ENCODE peak calls at places on chromosomes 6 and 20, in five cellular contexts. C, V, K, Q and Y are unnamed samples.
A peak's percentile ranks its signal among the peaks of the same experiment; 100 is the strongest.

GRCh38 chr20:45410887-45411286 is 2.8 kb downstream of the DBNDD2 start:
- DNase-seq in C (no peak), Q (no peak), K (no peak), V (no peak), Y (no peak)

GRCh38 chr6:13548500-13549210 is 25.7 kb upstream of the SIRT5 start:
- DNase-seq in K (no peak), V (no peak), C (no peak), Q (no peak), Y (no peak)

GRCh38 chr20:64111841-64112641 is 4.7 kb upstream of the NPBWR2 start:
- DNase-seq in C (peak; percentile 71), V (no peak), Q (no peak), K (no peak), Y (no peak)

GRCh38 chr6:33456156-33456555 is 1.8 kb downstream of the ZBTB9 start:
- DNase-seq in V (no peak), K (no peak), C (no peak), Q (no peak), Y (no peak)

GRCh38 chr6:109351231-109352132 is 30.8 kb downstream of the CD164 start:
- DNase-seq in K (no peak), C (no peak), Q (no peak), V (no peak), Y (no peak)

GRCh38 chr6:17714177-17714576 is 7.5 kb upstream of the NUP153 start:
- DNase-seq in C (no peak), K (no peak), Q (no peak), V (no peak), Y (no peak)

GRCh38 chr20:44092551-44093248 is 94.3 kb downstream of the JPH2 start:
- DNase-seq in K (no peak), Q (peak; percentile 34), V (peak; percentile 46), C (no peak), Y (peak; percentile 43)

GRCh38 chr6:148359228-148359627 is 16.6 kb downstream of the SASH1 start:
- DNase-seq in V (no peak), Q (no peak), K (no peak), C (no peak), Y (no peak)

GRCh38 chr6:70310063-70310694 is 7.3 kb upstream of the COL9A1 start:
- DNase-seq in Q (no peak), K (no peak), V (peak; percentile 13), C (no peak), Y (no peak)

GRCh38 chr20:43196243-43196642 is 6.5 kb upstream of the PTPRT start:
- DNase-seq in V (no peak), K (no peak), Q (no peak), C (no peak), Y (no peak)

GRCh38 chr6:155177369-155177961 is 86.3 kb upstream of the CLDN20 start:
- DNase-seq in K (no peak), V (peak; percentile 59), Q (peak; percentile 65), C (no peak), Y (peak; percentile 26)

GRCh38 chr20:23928788-23929187 is 49.2 kb upstream of the CST5 start:
- DNase-seq in V (no peak), K (peak; percentile 21), C (no peak), Q (no peak), Y (peak; percentile 52)

GRCh38 chr6:13165518-13166186 is 162.7 kb downstream of the TBC1D7 start:
- DNase-seq in V (no peak), C (no peak), Q (no peak), K (no peak), Y (no peak)

GRCh38 chr20:6048391-6048790 is 5.5 kb downstream of the LRRN4 start:
- DNase-seq in Q (no peak), V (no peak), C (no peak), K (no peak), Y (no peak)

GRCh38 chr6:149250982-149251381 is 66.5 kb upstream of the TAB2 start:
- DNase-seq in V (no peak), Q (no peak), K (no peak), C (no peak), Y (no peak)

GRCh38 chr6:18897350-18897749 is 510.2 kb downstream of the RNF144B start:
- DNase-seq in K (no peak), V (no peak), C (no peak), Q (no peak), Y (no peak)

GRCh38 chr6:155013457-155013876 is 18.4 kb downstream of the TIAM2 start:
- DNase-seq in V (no peak), C (no peak), Q (no peak), K (no peak), Y (no peak)

GRCh38 chr6:135936606-135937005 is 85.1 kb downstream of the PDE7B start:
- DNase-seq in V (no peak), Q (no peak), K (no peak), C (no peak), Y (no peak)

GRCh38 chr6:2036084-2037023 is 209.1 kb downstream of the GMDS start:
- DNase-seq in K (no peak), C (no peak), Q (no peak), V (no peak), Y (no peak)

GRCh38 chr6:39927159-39927558 is 7.1 kb downstream of the MOCS1 start:
- DNase-seq in K (no peak), C (no peak), V (no peak), Q (no peak), Y (no peak)

GRCh38 chr20:41506192-41506915 is 111.8 kb downstream of the CHD6 start:
- DNase-seq in V (no peak), C (no peak), Q (no peak), K (no peak), Y (no peak)

GRCh38 chr6:97524846-97525245 is 241.8 kb upstream of the MMS22L start:
- DNase-seq in C (peak; percentile 27), V (peak; percentile 49), Q (no peak), K (no peak), Y (no peak)

GRCh38 chr6:128605961-128606360 is 85.6 kb upstream of the PTPRK start:
- DNase-seq in C (no peak), K (no peak), Q (no peak), V (no peak), Y (no peak)

GRCh38 chr20:3193806-3194616 is 10.5 kb downstream of the DDRGK1 start:
- DNase-seq in K (no peak), Q (no peak), C (peak; percentile 45), V (no peak), Y (no peak)

GRCh38 chr6:128336436-128337095 is 183.8 kb downstream of the PTPRK start:
- DNase-seq in V (no peak), Q (no peak), K (no peak), C (no peak), Y (no peak)

GRCh38 chr20:58374906-58375760 is 13.9 kb upstream of the VAPB start:
- DNase-seq in K (no peak), Q (no peak), V (peak; percentile 16), C (no peak), Y (no peak)

GRCh38 chr6:98136333-98136732 is 698.0 kb upstream of the POU3F2 start:
- DNase-seq in K (no peak), Q (no peak), V (no peak), C (no peak), Y (no peak)

GRCh38 chr6:29813809-29814208 is 13.8 kb upstream of the HLA-G start:
- DNase-seq in K (no peak), Q (no peak), C (no peak), V (no peak), Y (no peak)

GRCh38 chr6:159090530-159091306 is 45.9 kb upstream of the TAGAP start:
- DNase-seq in K (no peak), Q (no peak), V (no peak), C (no peak), Y (no peak)

GRCh38 chr20:31919756-31920155 is 32.1 kb downstream of the PDRG1 start:
- DNase-seq in C (no peak), K (no peak), V (no peak), Q (no peak), Y (no peak)

GRCh38 chr6:14380421-14380820 is 262.8 kb downstream of the CD83 start:
- DNase-seq in Q (no peak), C (no peak), V (no peak), K (no peak), Y (no peak)

GRCh38 chr20:56630086-56630493 is 984 bp downstream of the TFAP2C start:
- DNase-seq in V (peak; percentile 87), C (no peak), K (no peak), Q (peak; percentile 69), Y (no peak)

GRCh38 chr6:122673345-122673961 is 63.2 kb downstream of the PKIB start:
- DNase-seq in K (no peak), Q (no peak), C (no peak), V (no peak), Y (no peak)

GRCh38 chr6:8499540-8499939 is 64.2 kb upstream of the SLC35B3 start:
- DNase-seq in V (peak; percentile 15), C (no peak), K (no peak), Q (peak; percentile 5), Y (no peak)

GRCh38 chr20:56566621-56567020 is 33.6 kb downstream of the FAM209B start:
- DNase-seq in Q (no peak), K (no peak), C (no peak), V (no peak), Y (no peak)